ENCODE peak calls at places on chromosomes 6 and 20, in seven cellular contexts. One of them, this sample, is unnamed.

GRCh38 chr20:4108495-4109306 is 93.3 kb upstream of the RNF24 start:
- DNase-seq in ascending aorta: peak
- DNase-seq in fibroblast of lung: peak
- DNase-seq in thoracic aorta: no peak
- DNase-seq in spleen: no peak
- DNase-seq in tibial artery: peak
- DNase-seq in CD8-positive, alpha-beta T cell: peak
- DNase-seq in this sample: no peak

GRCh38 chr6:108616973-108617372 is 56.3 kb downstream of the FOXO3 start:
- DNase-seq in spleen: no peak
- DNase-seq in thoracic aorta: no peak
- DNase-seq in tibial artery: no peak
- DNase-seq in CD8-positive, alpha-beta T cell: no peak
- DNase-seq in ascending aorta: no peak
- DNase-seq in fibroblast of lung: peak
- DNase-seq in this sample: no peak

GRCh38 chr6:9612489-9612888 is 802.4 kb downstream of the TFAP2A start:
- DNase-seq in ascending aorta: no peak
- DNase-seq in fibroblast of lung: no peak
- DNase-seq in thoracic aorta: no peak
- DNase-seq in spleen: no peak
- DNase-seq in CD8-positive, alpha-beta T cell: no peak
- DNase-seq in tibial artery: no peak
- DNase-seq in this sample: no peak

GRCh38 chr20:19758888-19759331 is 852 bp downstream of the RIN2 start:
- DNase-seq in fibroblast of lung: peak
- DNase-seq in ascending aorta: peak
- DNase-seq in thoracic aorta: peak
- DNase-seq in spleen: no peak
- DNase-seq in CD8-positive, alpha-beta T cell: no peak
- DNase-seq in tibial artery: peak
- DNase-seq in this sample: no peak

GRCh38 chr6:5190467-5190866 is 70.3 kb downstream of the LYRM4 start:
- DNase-seq in ascending aorta: no peak
- DNase-seq in fibroblast of lung: peak
- DNase-seq in tibial artery: no peak
- DNase-seq in CD8-positive, alpha-beta T cell: no peak
- DNase-seq in spleen: no peak
- DNase-seq in thoracic aorta: no peak
- DNase-seq in this sample: no peak

GRCh38 chr20:19945732-19946670 is 71.2 kb upstream of the NAA20 start:
- DNase-seq in thoracic aorta: no peak
- DNase-seq in CD8-positive, alpha-beta T cell: no peak
- DNase-seq in tibial artery: peak
- DNase-seq in spleen: no peak
- DNase-seq in fibroblast of lung: no peak
- DNase-seq in ascending aorta: no peak
- DNase-seq in this sample: no peak

GRCh38 chr6:123570813-123571684 is 65.7 kb downstream of the TRDN start:
- DNase-seq in tibial artery: no peak
- DNase-seq in CD8-positive, alpha-beta T cell: no peak
- DNase-seq in spleen: no peak
- DNase-seq in thoracic aorta: no peak
- DNase-seq in ascending aorta: no peak
- DNase-seq in fibroblast of lung: no peak
- DNase-seq in this sample: no peak

GRCh38 chr6:129860901-129861665 is at the start of gene TMEM244:
- DNase-seq in CD8-positive, alpha-beta T cell: no peak
- DNase-seq in thoracic aorta: no peak
- DNase-seq in spleen: no peak
- DNase-seq in fibroblast of lung: peak
- DNase-seq in ascending aorta: no peak
- DNase-seq in tibial artery: no peak
- DNase-seq in this sample: no peak

GRCh38 chr6:121443953-121444590 is 8.6 kb downstream of the GJA1 start:
- DNase-seq in fibroblast of lung: no peak
- DNase-seq in spleen: no peak
- DNase-seq in CD8-positive, alpha-beta T cell: no peak
- DNase-seq in thoracic aorta: peak
- DNase-seq in tibial artery: no peak
- DNase-seq in ascending aorta: no peak
- DNase-seq in this sample: no peak

GRCh38 chr6:7341989-7342742 is 29.2 kb upstream of the SSR1 start:
- DNase-seq in CD8-positive, alpha-beta T cell: no peak
- DNase-seq in ascending aorta: no peak
- DNase-seq in tibial artery: no peak
- DNase-seq in spleen: no peak
- DNase-seq in thoracic aorta: no peak
- DNase-seq in fibroblast of lung: no peak
- DNase-seq in this sample: no peak

GRCh38 chr6:28794175-28795002 is 129.4 kb downstream of the TRIM27 start:
- DNase-seq in fibroblast of lung: peak
- DNase-seq in spleen: no peak
- DNase-seq in tibial artery: no peak
- DNase-seq in CD8-positive, alpha-beta T cell: no peak
- DNase-seq in thoracic aorta: no peak
- DNase-seq in ascending aorta: no peak
- DNase-seq in this sample: no peak

GRCh38 chr6:69985180-69985579 is 118.8 kb downstream of the COL19A1 start:
- DNase-seq in fibroblast of lung: peak
- DNase-seq in ascending aorta: no peak
- DNase-seq in thoracic aorta: no peak
- DNase-seq in spleen: no peak
- DNase-seq in tibial artery: no peak
- DNase-seq in CD8-positive, alpha-beta T cell: no peak
- DNase-seq in this sample: no peak

GRCh38 chr6:36717231-36717825 is 19.7 kb downstream of the RAB44 start:
- DNase-seq in thoracic aorta: no peak
- DNase-seq in CD8-positive, alpha-beta T cell: no peak
- DNase-seq in tibial artery: peak
- DNase-seq in spleen: peak
- DNase-seq in ascending aorta: no peak
- DNase-seq in fibroblast of lung: no peak
- DNase-seq in this sample: no peak

GRCh38 chr6:52505726-52506501 is 70.9 kb downstream of the TRAM2 start:
- DNase-seq in tibial artery: no peak
- DNase-seq in fibroblast of lung: no peak
- DNase-seq in thoracic aorta: no peak
- DNase-seq in ascending aorta: no peak
- DNase-seq in CD8-positive, alpha-beta T cell: no peak
- DNase-seq in spleen: no peak
- DNase-seq in this sample: no peak

GRCh38 chr6:3798211-3798909 is 46.8 kb upstream of the PXDC1 start:
- DNase-seq in fibroblast of lung: no peak
- DNase-seq in thoracic aorta: no peak
- DNase-seq in ascending aorta: no peak
- DNase-seq in CD8-positive, alpha-beta T cell: no peak
- DNase-seq in tibial artery: no peak
- DNase-seq in spleen: no peak
- DNase-seq in this sample: no peak

GRCh38 chr20:34583524-34583923 is 25.0 kb downstream of the MAP1LC3A start:
- DNase-seq in tibial artery: no peak
- DNase-seq in fibroblast of lung: no peak
- DNase-seq in ascending aorta: peak
- DNase-seq in CD8-positive, alpha-beta T cell: no peak
- DNase-seq in spleen: no peak
- DNase-seq in thoracic aorta: no peak
- DNase-seq in this sample: no peak
- H3K27ac ChIP-seq in tibial artery: no peak
- H3K27ac ChIP-seq in fibroblast of lung: no peak
- H3K27ac ChIP-seq in ascending aorta: no peak
- H3K27ac ChIP-seq in CD8-positive, alpha-beta T cell: no peak
- H3K27ac ChIP-seq in spleen: peak
- H3K27ac ChIP-seq in thoracic aorta: no peak
- H3K27ac ChIP-seq in this sample: no peak

GRCh38 chr20:63641146-63641791 is 12.0 kb downstream of the STMN3 start:
- DNase-seq in tibial artery: no peak
- DNase-seq in CD8-positive, alpha-beta T cell: peak
- DNase-seq in spleen: peak
- DNase-seq in ascending aorta: no peak
- DNase-seq in fibroblast of lung: no peak
- DNase-seq in thoracic aorta: no peak
- DNase-seq in this sample: no peak

GRCh38 chr20:63643499-63643898 is 9.7 kb downstream of the STMN3 start:
- DNase-seq in spleen: peak
- DNase-seq in CD8-positive, alpha-beta T cell: no peak
- DNase-seq in tibial artery: no peak
- DNase-seq in fibroblast of lung: no peak
- DNase-seq in thoracic aorta: no peak
- DNase-seq in ascending aorta: no peak
- DNase-seq in this sample: no peak

GRCh38 chr20:63641792-63642517 is 11.3 kb downstream of the STMN3 start:
- DNase-seq in CD8-positive, alpha-beta T cell: peak
- DNase-seq in fibroblast of lung: peak
- DNase-seq in ascending aorta: peak
- DNase-seq in tibial artery: peak
- DNase-seq in thoracic aorta: no peak
- DNase-seq in spleen: peak
- DNase-seq in this sample: peak

GRCh38 chr20:63643966-63644365 is 9.3 kb downstream of the STMN3 start:
- DNase-seq in tibial artery: no peak
- DNase-seq in spleen: peak
- DNase-seq in fibroblast of lung: no peak
- DNase-seq in CD8-positive, alpha-beta T cell: no peak
- DNase-seq in ascending aorta: no peak
- DNase-seq in thoracic aorta: no peak
- DNase-seq in this sample: no peak

DNA sequence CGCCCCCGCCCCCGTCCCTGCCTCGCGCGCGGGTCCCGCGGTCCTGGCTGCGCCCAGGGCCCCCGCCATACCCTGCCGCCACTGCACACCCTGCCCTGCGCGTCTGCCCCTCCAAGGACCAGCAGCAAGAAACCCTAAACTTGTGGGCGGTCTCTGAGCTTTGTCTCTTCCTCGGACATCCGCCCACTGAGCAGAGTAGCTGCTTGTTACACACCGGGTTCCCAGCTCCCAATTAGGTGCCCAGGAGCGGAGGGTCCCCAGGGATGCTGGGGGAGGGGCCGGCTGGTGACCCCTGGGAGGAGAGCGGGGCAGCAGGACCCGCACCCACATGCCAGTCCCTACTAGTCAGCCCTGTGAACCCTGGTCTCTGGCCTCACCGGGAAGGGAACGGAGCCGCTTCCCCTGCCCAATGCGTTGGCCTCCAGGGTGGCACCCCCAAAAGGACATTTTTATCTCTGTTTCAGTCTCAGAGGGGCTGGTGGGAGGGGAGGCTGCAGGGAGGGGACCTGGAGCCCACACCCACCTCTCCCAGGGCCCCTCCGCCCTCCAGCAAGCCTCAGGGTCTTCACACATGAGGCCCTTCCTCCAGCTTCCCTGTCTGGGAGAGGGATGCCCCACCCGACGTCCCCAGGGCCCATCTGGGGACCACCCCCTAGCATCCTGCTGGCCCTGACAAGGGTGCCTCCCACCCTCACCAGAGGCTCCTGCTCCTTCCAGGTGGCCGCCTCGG is 10.5 kb downstream of the STMN3 start:
- DNase-seq in spleen: peak
- DNase-seq in fibroblast of lung: no peak
- DNase-seq in ascending aorta: no peak
- DNase-seq in thoracic aorta: no peak
- DNase-seq in tibial artery: no peak
- DNase-seq in CD8-positive, alpha-beta T cell: no peak
- DNase-seq in this sample: no peak
- H3K27ac ChIP-seq in spleen: peak
- H3K27ac ChIP-seq in fibroblast of lung: no peak
- H3K27ac ChIP-seq in ascending aorta: no peak
- H3K27ac ChIP-seq in thoracic aorta: no peak
- H3K27ac ChIP-seq in tibial artery: peak
- H3K27ac ChIP-seq in CD8-positive, alpha-beta T cell: peak
- H3K27ac ChIP-seq in this sample: peak

GRCh38 chr6:53796451-53796780 is 1.6 kb downstream of the LRRC1 start:
- DNase-seq in spleen: no peak
- DNase-seq in fibroblast of lung: no peak
- DNase-seq in ascending aorta: no peak
- DNase-seq in thoracic aorta: no peak
- DNase-seq in CD8-positive, alpha-beta T cell: no peak
- DNase-seq in tibial artery: no peak
- DNase-seq in this sample: no peak
- H3K27ac ChIP-seq in spleen: no peak
- H3K27ac ChIP-seq in fibroblast of lung: no peak
- H3K27ac ChIP-seq in ascending aorta: peak
- H3K27ac ChIP-seq in thoracic aorta: peak
- H3K27ac ChIP-seq in CD8-positive, alpha-beta T cell: no peak
- H3K27ac ChIP-seq in tibial artery: peak
- H3K27ac ChIP-seq in this sample: peak

GRCh38 chr6:159829515-159829914 is 29.4 kb downstream of the PNLDC1 start:
- DNase-seq in ascending aorta: no peak
- DNase-seq in spleen: no peak
- DNase-seq in tibial artery: no peak
- DNase-seq in thoracic aorta: no peak
- DNase-seq in CD8-positive, alpha-beta T cell: no peak
- DNase-seq in fibroblast of lung: no peak
- DNase-seq in this sample: no peak
- H3K27ac ChIP-seq in ascending aorta: no peak
- H3K27ac ChIP-seq in spleen: no peak
- H3K27ac ChIP-seq in tibial artery: no peak
- H3K27ac ChIP-seq in thoracic aorta: no peak
- H3K27ac ChIP-seq in CD8-positive, alpha-beta T cell: no peak
- H3K27ac ChIP-seq in fibroblast of lung: no peak
- H3K27ac ChIP-seq in this sample: no peak